ENCODE peak calls at places on chromosomes 7 and 10, in six cellular contexts. R, D, O, K, V and S are unnamed samples.

GRCh38 chr10:49143249-49143648 is 9.4 kb upstream of the FAM170B start:
- DNase-seq in R (no peak), D (no peak), O (no peak), K (no peak), V (no peak), S (no peak)

GRCh38 chr10:58268454-58268945 is 462 bp upstream of the CISD1 start:
- DNase-seq in R (no peak), D (no peak), O (no peak), K (no peak), V (no peak), S (no peak)

GRCh38 chr10:77799352-77799751 is 127.2 kb downstream of the DLG5 start:
- DNase-seq in R (no peak), D (no peak), O (no peak), K (no peak), V (no peak), S (peak)

GRCh38 chr10:71501402-71501801 is 104.7 kb downstream of the CDH23 start:
- DNase-seq in R (no peak), D (no peak), O (no peak), K (no peak), V (no peak), S (no peak)

GRCh38 chr7:159030490-159031134 is 114.1 kb downstream of the VIPR2 start:
- DNase-seq in R (no peak), D (no peak), O (no peak), K (peak), V (peak), S (peak)

GRCh38 chr10:11425288-11425595 is 186.2 kb downstream of the USP6NL start:
- DNase-seq in R (no peak), D (no peak), O (no peak), K (peak), V (no peak), S (no peak)

GRCh38 chr7:151038951-151039849 is 9.1 kb upstream of the ASIC3 start:
- DNase-seq in R (peak), D (peak), O (no peak), K (peak), V (peak), S (peak)

GRCh38 chr10:119357389-119358139 is 150.2 kb downstream of the GRK5 start:
- DNase-seq in R (no peak), D (no peak), O (no peak), K (no peak), V (no peak), S (no peak)

GRCh38 chr7:143372070-143372469 is 9.1 kb upstream of the ZYX start:
- DNase-seq in R (no peak), D (peak), O (no peak), K (no peak), V (no peak), S (peak)

GRCh38 chr10:69685426-69685801 is 55.4 kb downstream of the FAM241B start:
- DNase-seq in R (no peak), D (peak), O (no peak), K (no peak), V (peak), S (no peak)
- H3K4me3 ChIP-seq in R (no peak), D (no peak), O (no peak), K (no peak), V (no peak), S (no peak)

DNA sequence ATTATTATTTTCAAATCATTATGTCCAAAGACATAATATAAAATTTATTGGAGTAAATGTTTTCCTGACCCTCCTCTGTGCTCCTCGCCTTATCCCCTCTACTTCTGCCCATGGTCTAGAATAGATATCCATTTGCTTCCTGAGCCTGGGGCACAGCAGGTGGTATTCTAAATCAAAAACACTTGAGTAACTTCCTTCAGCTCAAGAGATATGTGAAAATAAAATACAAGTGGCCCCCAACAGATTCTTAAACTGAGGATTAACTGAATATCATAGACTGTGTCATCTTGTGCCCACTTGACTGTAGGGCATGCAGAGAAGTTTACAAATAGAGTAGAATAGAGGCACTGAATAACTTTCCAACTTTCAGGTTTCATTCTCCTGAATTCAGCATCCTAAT is 59.1 kb downstream of the HGF start:
- DNase-seq in R (no peak), D (no peak), O (no peak), K (no peak), V (no peak), S (no peak)
- H3K4me3 ChIP-seq in R (no peak), D (no peak), O (no peak), K (no peak), V (no peak), S (no peak)

GRCh38 chr7:3206771-3207191 is 94.3 kb upstream of the SDK1 start:
- DNase-seq in R (no peak), D (no peak), O (no peak), K (no peak), V (no peak), S (no peak)
- H3K4me3 ChIP-seq in R (no peak), D (no peak), O (no peak), K (no peak), V (no peak), S (no peak)

GRCh38 chr10:2366532-2366931 is 629.2 kb upstream of the ADARB2 start:
- DNase-seq in R (no peak), D (no peak), O (no peak), K (no peak), V (no peak), S (no peak)

GRCh38 chr10:2362331-2362730 is 625.0 kb upstream of the ADARB2 start:
- DNase-seq in R (no peak), D (no peak), O (no peak), K (no peak), V (no peak), S (no peak)

DNA sequence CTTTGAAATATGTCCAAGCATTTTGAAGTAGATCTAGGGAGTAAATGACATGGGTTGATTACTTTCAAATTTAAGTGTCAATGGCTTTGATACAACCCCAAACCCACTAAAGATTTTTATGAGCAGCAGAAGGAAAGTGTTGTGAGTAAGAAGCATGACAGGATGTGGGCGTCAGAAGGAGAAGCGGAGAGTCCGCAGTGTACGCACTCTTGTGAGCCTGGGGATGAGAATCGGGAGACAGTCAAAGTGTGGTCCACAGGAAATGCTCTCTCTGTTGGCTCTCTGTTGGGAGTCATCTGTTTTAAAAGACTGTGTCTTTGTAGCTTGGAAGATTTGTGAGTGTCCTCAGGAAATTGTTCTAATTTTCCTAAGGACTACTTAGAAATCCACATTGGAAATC is 629.8 kb upstream of the ADARB2 start:
- DNase-seq in R (no peak), D (no peak), O (no peak), K (no peak), V (no peak), S (no peak)
- H3K4me3 ChIP-seq in R (no peak), D (no peak), O (no peak), K (no peak), V (no peak), S (no peak)

GRCh38 chr7:116228241-116228640 is 17.9 kb downstream of the TES start:
- DNase-seq in R (no peak), D (no peak), O (no peak), K (no peak), V (no peak), S (no peak)

GRCh38 chr7:116231543-116232401 is 21.4 kb downstream of the TES start:
- DNase-seq in R (no peak), D (peak), O (peak), K (peak), V (no peak), S (no peak)

GRCh38 chr7:116230191-116231005 is 20.1 kb downstream of the TES start:
- DNase-seq in R (no peak), D (no peak), O (no peak), K (peak), V (no peak), S (no peak)

GRCh38 chr7:116227678-116228239 is 17.4 kb downstream of the TES start:
- DNase-seq in R (peak), D (peak), O (no peak), K (peak), V (peak), S (no peak)

DNA sequence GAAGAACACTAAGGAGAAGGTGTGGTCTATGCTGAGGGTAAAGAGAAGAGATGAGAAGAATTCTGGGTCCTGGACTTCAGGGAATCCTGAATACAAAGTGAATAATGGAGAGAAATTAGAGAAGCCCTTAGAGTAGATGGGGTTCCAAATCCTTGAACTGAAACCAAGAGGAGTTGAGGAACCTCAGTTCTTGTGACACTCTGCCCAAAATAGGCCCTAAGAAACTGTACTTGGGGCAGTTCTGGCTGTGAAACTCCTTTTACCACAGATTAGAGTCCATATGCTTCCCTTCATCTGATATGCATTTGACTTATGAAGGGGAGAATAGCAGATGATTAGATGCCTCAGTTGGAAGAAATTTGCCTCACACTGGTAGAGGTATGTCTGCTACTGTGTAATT is 19.0 kb downstream of the TES start:
- DNase-seq in R (no peak), D (no peak), O (no peak), K (no peak), V (no peak), S (no peak)
- H3K4me3 ChIP-seq in R (no peak), D (no peak), O (no peak), K (no peak), V (no peak), S (no peak)

DNA sequence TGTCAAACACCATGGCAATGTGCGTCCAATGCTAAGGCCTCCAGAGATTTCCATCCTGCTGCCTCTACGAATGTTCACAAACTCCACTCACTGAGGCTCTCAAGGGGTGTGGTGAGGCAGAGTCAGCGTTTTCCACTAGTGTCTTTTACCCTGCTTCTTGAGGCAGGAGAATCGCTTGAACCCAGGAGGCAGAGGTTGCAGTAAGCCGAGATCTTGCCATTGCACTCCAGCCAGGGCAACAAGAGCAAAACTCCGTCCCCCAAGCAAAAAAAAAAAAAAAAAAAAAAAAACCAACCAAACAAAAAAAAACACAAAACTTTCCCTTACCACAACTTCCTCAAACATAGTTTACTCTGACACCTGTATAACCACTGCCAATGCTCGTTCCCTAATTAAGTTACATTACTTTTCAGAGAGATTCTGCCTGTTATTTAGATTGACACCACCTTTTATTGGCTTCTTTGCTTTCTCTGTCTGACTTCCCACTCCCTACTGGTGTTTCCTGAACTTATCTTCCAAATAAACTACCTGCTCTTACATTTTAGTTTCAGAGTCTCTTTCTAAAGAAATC is 102.1 kb upstream of the ZNF746 start:
- DNase-seq in R (no peak), D (no peak), O (no peak), K (no peak), V (no peak), S (no peak)
- H3K4me3 ChIP-seq in R (no peak), D (no peak), O (no peak), K (no peak), V (no peak), S (no peak)

DNA sequence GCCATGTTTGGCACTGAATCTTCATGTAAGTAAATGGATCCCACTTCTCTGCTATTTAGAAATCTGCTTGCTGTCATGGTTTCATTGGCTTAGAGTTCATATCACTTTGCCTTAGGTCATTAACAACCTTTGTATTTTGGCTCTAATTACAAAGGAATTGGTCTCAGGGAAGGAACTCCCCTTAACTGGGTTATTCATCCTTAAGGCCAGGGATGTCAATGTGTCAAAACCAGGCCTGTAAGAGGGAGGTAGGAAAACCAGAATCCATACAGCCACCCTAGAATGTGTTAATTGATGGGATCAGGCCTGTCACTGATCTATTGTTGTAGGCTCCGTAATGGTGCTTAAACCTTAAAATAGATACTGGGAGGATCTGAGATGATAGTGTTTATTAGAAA is 67.3 kb downstream of the ST7 start:
- DNase-seq in R (no peak), D (no peak), O (no peak), K (no peak), V (no peak), S (no peak)
- H3K4me3 ChIP-seq in R (no peak), D (no peak), O (peak), K (no peak), V (peak), S (peak)